ENCODE peak calls at places on chromosomes 11 and 22, in nine cellular contexts. N is DND-41; I is ovary; G is activated T-helper 1 cell treated with anti-CD3 and anti-CD28 coated beads, Interleukin-12 subunit alpha, Interleukin-12 subunit beta, Interleukin-2, Interleukin-4 antibody, amounts not matched to agents 30 ng/mL and 10 ng/mL and 1 ng/mL, durations not matched to agents 14 hours and 24 hours and 36 hours; M is Right ventricle myocardium superior; W is heart right ventricle; A is cardiac fibroblast; X is naive thymus-derived CD8-positive, alpha-beta T cell; B is T-cell. U is an unnamed sample.
A peak's percentile ranks its signal among the peaks of the same experiment; 100 is the strongest.

GRCh38 chr11:111846063-111846462 is 25.3 kb downstream of the ALG9 start:
- DNase-seq in N (no peak), I (no peak), G (no peak), M (no peak), W (no peak), A (peak; percentile 32), X (no peak), B (no peak), U (no peak)

GRCh38 chr11:63804259-63804658 is 9.0 kb upstream of the SPINDOC start:
- DNase-seq in N (no peak), I (no peak), G (no peak), M (no peak), W (no peak), A (no peak), X (no peak), B (no peak), U (no peak)

GRCh38 chr11:13128381-13128780 is 119.3 kb downstream of the RASSF10 start:
- DNase-seq in N (no peak), I (no peak), G (no peak), M (no peak), W (no peak), A (no peak), X (no peak), B (no peak), U (no peak)

GRCh38 chr11:77413850-77414249 is 60.0 kb downstream of the PAK1 start:
- DNase-seq in N (no peak), I (no peak), G (no peak), M (no peak), W (no peak), A (no peak), X (no peak), B (no peak), U (no peak)

GRCh38 chr11:111688028-111688427 is 78.2 kb downstream of the PPP2R1B start:
- DNase-seq in N (no peak), I (no peak), G (no peak), M (no peak), W (no peak), A (no peak), X (no peak), B (no peak), U (no peak)

GRCh38 chr22:37794376-37794775 is 13.4 kb upstream of the GCAT start:
- DNase-seq in N (no peak), I (no peak), G (no peak), M (no peak), W (no peak), A (no peak), X (no peak), B (no peak), U (no peak)

GRCh38 chr11:35617687-35618496 is at the start of gene FJX1:
- DNase-seq in N (no peak), I (peak; percentile 76), G (no peak), M (peak; percentile 66), W (peak; percentile 57), A (peak; percentile 89), X (no peak), B (no peak), U (no peak)

GRCh38 chr22:24466831-24467249 is 28.3 kb upstream of the UPB1 start:
- DNase-seq in N (no peak), I (peak; percentile 58), G (no peak), M (no peak), W (peak; percentile 48), A (peak; percentile 90), X (no peak), B (no peak), U (no peak)

GRCh38 chr22:49817359-49817758 is 10.3 kb downstream of the BRD1 start:
- DNase-seq in N (no peak), I (no peak), G (no peak), M (no peak), W (no peak), A (no peak), X (no peak), B (no peak), U (no peak)

GRCh38 chr22:44276706-44277403 is 35.9 kb downstream of the SHISAL1 start:
- DNase-seq in N (no peak), I (no peak), G (no peak), M (no peak), W (no peak), A (no peak), X (no peak), B (no peak), U (no peak)

GRCh38 chr11:69521461-69521860 is 40.0 kb downstream of the LINC01488 start:
- DNase-seq in N (no peak), I (no peak), G (no peak), M (no peak), W (no peak), A (no peak), X (no peak), B (no peak), U (no peak)

GRCh38 chr11:65204646-65205601 is 23.2 kb downstream of the CAPN1 start:
- DNase-seq in N (peak; percentile 58), I (no peak), G (no peak), M (no peak), W (no peak), A (peak; percentile 50), X (peak; percentile 27), B (peak; percentile 42), U (peak; percentile 57)

GRCh38 chr22:31911565-31912401 is 32.6 kb upstream of the YWHAH start:
- DNase-seq in N (no peak), I (no peak), G (no peak), M (no peak), W (no peak), A (no peak), X (no peak), B (no peak), U (no peak)

GRCh38 chr11:42175203-42175602 is 715.8 kb upstream of the LRRC4C start:
- DNase-seq in N (no peak), I (no peak), G (no peak), M (no peak), W (no peak), A (peak; percentile 70), X (no peak), B (no peak), U (no peak)

GRCh38 chr11:37474889-37475288 is 876.9 kb upstream of the RAG2 start:
- DNase-seq in N (no peak), I (no peak), G (no peak), M (no peak), W (no peak), A (peak; percentile 5), X (no peak), B (no peak), U (no peak)

GRCh38 chr11:27995082-27995481 is 112.9 kb downstream of the KIF18A start:
- DNase-seq in N (no peak), I (no peak), G (no peak), M (no peak), W (no peak), A (peak; percentile 49), X (no peak), B (no peak), U (no peak)

GRCh38 chr22:30396871-30397655 is at the start of gene SEC14L2:
- DNase-seq in N (peak; percentile 83), I (peak; percentile 75), G (peak; percentile 58), M (peak; percentile 82), W (peak; percentile 38), A (peak; percentile 61), X (peak; percentile 58), B (peak; percentile 55), U (no peak)

GRCh38 chr11:2666828-2667570 is 32.8 kb downstream of the KCNQ1OT1 start:
- DNase-seq in N (no peak), I (no peak), G (no peak), M (peak; percentile 43), W (peak; percentile 3), A (no peak), X (no peak), B (no peak), U (no peak)

GRCh38 chr11:126345759-126346585 is 9.5 kb upstream of the ST3GAL4 start:
- DNase-seq in N (no peak), I (peak; percentile 88), G (no peak), M (peak; percentile 74), W (peak; percentile 58), A (peak; percentile 89), X (no peak), B (no peak), U (no peak)

GRCh38 chr11:76856111-76856510 is 4.6 kb upstream of the ACER3 start:
- DNase-seq in N (no peak), I (no peak), G (no peak), M (no peak), W (no peak), A (peak; percentile 14), X (no peak), B (no peak), U (no peak)

GRCh38 chr11:70297341-70297740 is 26.9 kb downstream of the PPFIA1 start:
- DNase-seq in N (no peak), I (no peak), G (no peak), M (no peak), W (no peak), A (no peak), X (no peak), B (no peak), U (no peak)

GRCh38 chr11:125941606-125942275 is 4.1 kb upstream of the VSIG10L2 start:
- DNase-seq in N (peak; percentile 63), I (peak; percentile 75), G (peak; percentile 9), M (peak; percentile 63), W (peak; percentile 55), A (peak; percentile 57), X (no peak), B (peak; percentile 24), U (no peak)

GRCh38 chr11:70760416-70761020 is 362.2 kb downstream of the CTTN start:
- DNase-seq in N (no peak), I (no peak), G (no peak), M (peak; percentile 28), W (no peak), A (no peak), X (no peak), B (no peak), U (no peak)